ENCODE peak calls at places on chromosomes 13 and 19, in four cellular contexts. J is IMR-90, X is A549, K is K562. D is an unnamed sample.

GRCh38 chr13:92896842-92897241 is 329.8 kb upstream of the GPC6 start:
- DNase-seq in J (peak; percentile 21), X (peak; percentile 5), K (no peak), D (no peak)

GRCh38 chr19:31348416-31349159 is 648 bp downstream of the TSHZ3 start:
- DNase-seq in K (no peak), X (peak; percentile 47), J (no peak), D (no peak)

GRCh38 chr19:33621065-33621785 is 528 bp upstream of the CHST8 start:
- DNase-seq in X (no peak), K (no peak), J (no peak), D (no peak)

GRCh38 chr19:15107056-15108010 is at the start of gene SYDE1:
- DNase-seq in J (peak; percentile 55), X (peak; percentile 33), K (no peak), D (no peak)

GRCh38 chr13:86109107-86109506 is 309.9 kb upstream of the SLITRK6 start:
- DNase-seq in J (no peak), K (no peak), X (no peak), D (no peak)

GRCh38 chr13:31224174-31224669 is 24.4 kb downstream of the B3GLCT start:
- DNase-seq in J (no peak), X (no peak), K (no peak), D (no peak)

GRCh38 chr13:23609414-23610186 is 39.4 kb downstream of the TNFRSF19 start:
- DNase-seq in X (no peak), K (no peak), J (peak; percentile 77), D (no peak)

GRCh38 chr19:55440411-55441105 is 2.5 kb downstream of the SHISA7 start:
- DNase-seq in X (no peak), J (no peak), K (peak; percentile 84), D (no peak)

GRCh38 chr19:58001895-58002369 is 688 bp downstream of the ZNF606 start:
- DNase-seq in K (no peak), X (no peak), J (peak; percentile 5), D (no peak)

GRCh38 chr13:49098198-49098597 is 121.9 kb upstream of the MLNR start:
- DNase-seq in K (peak; percentile 30), J (peak; percentile 99), X (peak; percentile 70), D (no peak)

GRCh38 chr19:55447421-55448174 is 4.5 kb upstream of the SHISA7 start:
- DNase-seq in X (peak; percentile 90), J (peak; percentile 15), K (peak; percentile 57), D (no peak)

GRCh38 chr13:113483504-113484287 is 6.8 kb downstream of the DCUN1D2 start:
- DNase-seq in X (no peak), J (no peak), K (no peak), D (no peak)

GRCh38 chr13:30757026-30757425 is 21.7 kb downstream of the ALOX5AP start:
- DNase-seq in X (no peak), J (no peak), K (no peak), D (no peak)

GRCh38 chr19:19597809-19598306 is 20.6 kb downstream of the PBX4 start:
- DNase-seq in J (no peak), X (no peak), K (peak; percentile 52), D (peak; percentile 99)

GRCh38 chr13:100511422-100511821 is 77.2 kb downstream of the GGACT start:
- DNase-seq in J (no peak), X (no peak), K (no peak), D (no peak)

GRCh38 chr13:41505209-41505835 is 48.0 kb downstream of the RGCC start:
- DNase-seq in J (peak; percentile 96), K (no peak), X (no peak), D (no peak)

GRCh38 chr13:37263881-37264280 is 158.4 kb upstream of the CSNK1A1L start:
- DNase-seq in X (no peak), J (no peak), K (no peak), D (no peak)

GRCh38 chr19:14315433-14315832 is 65.8 kb upstream of the ADGRE5 start:
- DNase-seq in X (no peak), K (no peak), J (no peak), D (no peak)

GRCh38 chr13:30971575-30971974 is 39.1 kb downstream of the TEX26 start:
- DNase-seq in J (peak; percentile 63), X (no peak), K (no peak), D (no peak)

GRCh38 chr19:36257512-36257876 is 42.6 kb downstream of the ZNF146 start:
- DNase-seq in K (no peak), J (no peak), X (no peak), D (no peak)

GRCh38 chr13:24605923-24606372 is 74.3 kb upstream of the ATP12A start:
- DNase-seq in X (peak; percentile 34), J (peak; percentile 11), K (peak; percentile 16), D (no peak)

GRCh38 chr13:52165410-52165809 is 6.0 kb upstream of the NEK3 start:
- DNase-seq in K (peak; percentile 53), X (no peak), J (no peak), D (no peak)

GRCh38 chr13:45851171-45851889 is at the start of gene SIAH3:
- DNase-seq in X (peak; percentile 2), J (no peak), K (no peak), D (no peak)

GRCh38 chr19:14146789-14147216 is 10.4 kb upstream of the ASF1B start:
- DNase-seq in K (peak; percentile 44), X (no peak), J (peak; percentile 84), D (no peak)

GRCh38 chr19:9078651-9079050 is 8.2 kb upstream of the OR1M1 start:
- DNase-seq in X (no peak), J (no peak), K (no peak), D (no peak)

GRCh38 chr13:20869540-20869939 is 33.0 kb downstream of the XPO4 start:
- DNase-seq in K (no peak), X (no peak), J (peak; percentile 11), D (no peak)

GRCh38 chr13:110010433-110011135 is 224.2 kb upstream of the IRS2 start:
- DNase-seq in K (no peak), X (no peak), J (peak; percentile 63), D (no peak)

GRCh38 chr13:107964356-107964755 is 251.0 kb downstream of the LIG4 start:
- DNase-seq in J (no peak), K (no peak), X (no peak), D (no peak)

GRCh38 chr19:57954996-57955395 is 7.5 kb upstream of the ZNF256 start:
- DNase-seq in K (no peak), J (no peak), X (no peak), D (no peak)

GRCh38 chr19:2574478-2574931 is 98.6 kb downstream of the GADD45B start:
- DNase-seq in K (no peak), J (no peak), X (no peak), D (no peak)

GRCh38 chr19:2567996-2568395 is 92.1 kb downstream of the GADD45B start:
- DNase-seq in K (no peak), X (no peak), J (no peak), D (no peak)

GRCh38 chr19:2567580-2567979 is 91.7 kb downstream of the GADD45B start:
- DNase-seq in K (no peak), J (no peak), X (no peak), D (no peak)

GRCh38 chr19:2573916-2574315 is 98.0 kb downstream of the GADD45B start:
- DNase-seq in X (no peak), J (no peak), K (no peak), D (no peak)

GRCh38 chr19:2569596-2570465 is 93.9 kb downstream of the GADD45B start:
- DNase-seq in K (no peak), X (no peak), J (no peak), D (no peak)
- TF ChIP-seq RAD21 in K (no peak), X (no peak), J (no peak), D (no peak)

DNA sequence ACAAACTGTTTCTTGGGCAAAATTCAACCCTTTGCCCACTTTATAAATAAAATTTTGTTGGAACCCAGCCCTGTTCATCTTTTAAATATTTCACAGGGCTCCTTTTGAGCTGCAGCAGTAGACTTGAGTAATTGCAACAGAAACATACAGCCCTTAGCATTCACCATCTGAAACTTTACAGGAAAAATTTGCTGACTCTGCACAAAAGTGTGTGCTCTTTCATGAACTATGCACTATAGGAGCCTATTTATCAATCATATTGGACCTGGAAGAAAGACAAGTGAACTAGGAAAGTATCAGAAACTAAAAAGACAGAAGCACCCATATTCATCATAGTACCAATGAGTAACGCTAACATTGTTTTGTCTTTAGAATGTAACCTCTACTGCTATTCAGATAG is 406.9 kb upstream of the SLC10A2 start:
- DNase-seq in X (no peak), J (no peak), K (no peak), D (no peak)
- TF ChIP-seq ELK1 in X (no peak), J (no peak), K (no peak), D (no peak)

GRCh38 chr13:44523176-44524017 is 52.7 kb downstream of the TSC22D1 start:
- DNase-seq in J (peak; percentile 79), K (peak; percentile 21), X (peak; percentile 61), D (peak; percentile 7)
- TF ChIP-seq RAD21 in J (no peak), K (no peak), X (no peak), D (no peak)

DNA sequence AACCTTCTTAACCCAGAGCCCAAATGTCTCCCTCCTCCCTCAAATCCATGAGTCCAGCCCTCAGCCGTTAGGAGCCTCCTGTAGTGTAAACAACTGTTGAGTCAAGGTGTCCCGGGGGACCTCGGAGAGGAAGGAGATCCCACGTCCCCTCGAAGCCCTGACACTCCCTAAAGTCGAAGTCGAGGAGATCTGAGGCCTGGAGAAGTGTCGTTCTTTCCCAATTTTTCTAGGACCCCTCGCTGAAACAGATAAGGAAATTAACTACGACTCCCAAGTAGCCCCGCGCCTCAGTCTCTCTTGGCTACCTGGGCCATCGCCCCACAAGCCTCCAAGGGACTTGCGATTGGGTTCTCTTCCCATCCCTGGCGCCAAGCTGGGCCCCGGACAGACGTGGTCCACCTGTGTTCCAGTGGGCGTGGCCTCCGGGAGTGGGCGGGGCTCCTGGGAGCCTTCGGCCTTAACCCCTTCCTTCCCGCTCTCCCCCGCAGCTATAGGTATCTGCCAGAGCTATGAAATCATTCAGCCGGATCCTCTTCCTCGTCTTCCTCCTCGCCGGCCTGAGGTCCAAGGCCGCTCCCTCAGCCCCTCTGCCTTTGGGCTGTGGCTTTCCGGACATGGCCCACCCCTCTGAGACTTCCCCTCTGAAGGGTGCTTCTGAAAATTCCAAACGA is 869 bp downstream of the GFY start:
- DNase-seq in J (no peak), X (no peak), K (peak; percentile 86), D (no peak)
- TF ChIP-seq ELK1 in J (no peak), X (no peak), K (no peak), D (no peak)

DNA sequence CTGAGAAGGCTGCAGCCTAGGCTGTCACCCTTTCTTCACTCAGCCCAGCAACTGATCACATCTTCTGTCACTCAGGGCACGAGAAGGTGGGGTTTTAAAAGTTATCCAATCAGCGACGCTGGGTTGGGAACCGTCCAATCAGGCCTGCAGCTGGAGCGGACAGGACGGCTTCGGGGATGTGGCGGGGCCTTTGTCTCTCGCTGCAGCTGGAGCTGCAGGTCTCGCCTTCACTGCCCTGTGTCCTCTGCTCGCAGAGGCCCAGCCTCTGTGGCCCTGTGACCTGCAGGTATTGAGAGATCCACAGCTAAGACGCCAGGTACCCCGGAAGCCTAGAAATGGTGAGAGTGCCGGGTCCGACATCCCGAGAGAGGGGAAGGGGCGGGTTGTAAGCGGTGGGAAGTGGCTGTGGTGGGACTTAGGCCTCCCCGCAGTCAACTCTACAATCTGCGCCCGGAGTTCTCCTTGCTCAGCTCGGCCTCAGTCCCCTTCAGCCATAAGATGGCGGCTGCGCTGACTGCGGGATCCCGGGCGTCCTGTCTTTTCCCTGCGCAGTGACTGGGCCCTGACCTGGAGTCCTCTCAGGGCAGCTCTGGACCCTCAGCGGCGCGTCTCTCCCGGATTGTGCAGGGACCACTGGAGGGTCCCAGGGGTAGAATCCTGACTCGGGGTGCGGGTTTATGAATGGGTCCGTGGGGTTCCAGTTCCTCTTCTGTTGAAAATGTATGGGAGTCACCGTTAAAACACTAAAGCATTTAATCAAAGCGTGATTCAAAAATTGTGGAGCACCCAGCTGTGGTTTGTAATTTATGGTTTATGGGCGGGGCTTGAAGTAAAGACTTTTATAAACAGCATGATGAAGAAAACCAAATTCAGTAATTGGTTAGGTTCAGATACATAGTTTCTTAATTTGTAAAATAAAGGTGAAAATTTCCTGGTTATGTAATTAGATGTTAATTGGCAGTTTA is at the start of gene ZNF714:
- DNase-seq in X (peak; percentile 94), K (peak; percentile 97), J (peak; percentile 94), D (peak; percentile 79)
- TF ChIP-seq RAD21 in X (no peak), K (no peak), J (no peak), D (no peak)